ENCODE peak calls at places on chromosomes 13 and 19, in seven cellular contexts. T is H9, A is neuronal stem cell, M is H1, H is trophoblast cell, R is mesenchymal stem cell, I is IMR-90. L is an unnamed sample.

GRCh38 chr13:103277099-103277498 is 210.9 kb upstream of the SLC10A2 start:
- DNase-seq in A (no peak), I (no peak), M (no peak), T (no peak), R (no peak), H (no peak), L (no peak)

GRCh38 chr19:33048806-33049676 is 15.6 kb downstream of the RHPN2 start:
- DNase-seq in H (peak; percentile 78), R (no peak), T (no peak), A (no peak), I (peak; percentile 24), M (no peak), L (no peak)

GRCh38 chr13:79679334-79679733 is 198.4 kb downstream of the NDFIP2 start:
- DNase-seq in R (peak; percentile 71), A (peak; percentile 65), T (peak; percentile 72), I (peak; percentile 70), H (peak; percentile 67), M (peak; percentile 77), L (peak; percentile 84)

GRCh38 chr19:35044317-35045117 is 3.0 kb downstream of the HPN start:
- DNase-seq in A (peak; percentile 68), R (peak; percentile 51), I (peak; percentile 43), T (peak; percentile 75), H (peak; percentile 60), M (peak; percentile 95), L (peak; percentile 72)

GRCh38 chr19:35115538-35115951 is at the start of gene FXYD3:
- DNase-seq in H (no peak), M (no peak), R (no peak), A (no peak), T (no peak), I (no peak), L (no peak)

GRCh38 chr19:18672606-18673337 is 10.7 kb upstream of the CRTC1 start:
- DNase-seq in R (peak; percentile 38), M (no peak), H (no peak), A (no peak), I (peak; percentile 50), T (peak; percentile 63), L (peak; percentile 72)

GRCh38 chr19:46537136-46538097 is 41.8 kb upstream of the PNMA8B start:
- DNase-seq in A (no peak), R (peak; percentile 51), T (peak; percentile 68), I (peak; percentile 29), H (peak; percentile 38), M (peak; percentile 93), L (peak; percentile 52)

GRCh38 chr19:55667511-55667910 is 7.5 kb upstream of the EPN1 start:
- DNase-seq in I (no peak), R (no peak), H (no peak), A (no peak), T (no peak), M (no peak), L (no peak)

GRCh38 chr19:55208880-55209429 is 346 bp downstream of the PTPRH start:
- DNase-seq in R (no peak), H (no peak), T (peak; percentile 26), I (no peak), M (no peak), A (no peak), L (no peak)

GRCh38 chr13:100039740-100040139 is 49.2 kb upstream of the PCCA start:
- DNase-seq in M (no peak), I (peak; percentile 3), R (peak; percentile 21), T (no peak), A (no peak), H (no peak), L (no peak)

GRCh38 chr19:18204394-18205179 is 745 bp upstream of the RAB3A start:
- DNase-seq in A (peak; percentile 90), M (peak; percentile 85), H (peak; percentile 25), R (peak; percentile 77), T (no peak), I (no peak), L (peak; percentile 82)

GRCh38 chr19:41016488-41017071 is 25.5 kb downstream of the CYP2B6 start:
- DNase-seq in A (no peak), H (no peak), R (no peak), I (no peak), M (no peak), T (no peak), L (no peak)

GRCh38 chr13:48739346-48740037 is 85.8 kb downstream of the CYSLTR2 start:
- DNase-seq in A (no peak), H (no peak), M (no peak), R (peak; percentile 51), I (peak; percentile 47), T (no peak), L (no peak)

GRCh38 chr13:51887441-51887840 is 25.7 kb downstream of the CCDC70 start:
- DNase-seq in M (no peak), T (no peak), R (no peak), H (no peak), A (no peak), I (no peak), L (no peak)

GRCh38 chr13:98189841-98190505 is 12.9 kb upstream of the RNF113B start:
- DNase-seq in H (no peak), T (no peak), A (no peak), R (no peak), I (no peak), M (no peak), L (no peak)

GRCh38 chr19:15464394-15465385 is at the start of gene RASAL3:
- DNase-seq in A (no peak), H (no peak), R (no peak), M (no peak), T (peak; percentile 59), I (no peak), L (no peak)

GRCh38 chr13:113406321-113407102 is 42.6 kb upstream of the GRTP1 start:
- DNase-seq in I (no peak), M (no peak), T (peak; percentile 22), R (no peak), A (no peak), H (no peak), L (no peak)

GRCh38 chr19:10419200-10419645 is 1.1 kb upstream of the PDE4A start:
- DNase-seq in R (no peak), H (no peak), M (no peak), A (no peak), I (no peak), T (no peak), L (no peak)

GRCh38 chr13:26074706-26075105 is 22.9 kb upstream of the SHISA2 start:
- DNase-seq in H (peak; percentile 15), R (peak; percentile 15), T (no peak), I (peak; percentile 14), M (no peak), A (no peak), L (peak; percentile 20)

DNA sequence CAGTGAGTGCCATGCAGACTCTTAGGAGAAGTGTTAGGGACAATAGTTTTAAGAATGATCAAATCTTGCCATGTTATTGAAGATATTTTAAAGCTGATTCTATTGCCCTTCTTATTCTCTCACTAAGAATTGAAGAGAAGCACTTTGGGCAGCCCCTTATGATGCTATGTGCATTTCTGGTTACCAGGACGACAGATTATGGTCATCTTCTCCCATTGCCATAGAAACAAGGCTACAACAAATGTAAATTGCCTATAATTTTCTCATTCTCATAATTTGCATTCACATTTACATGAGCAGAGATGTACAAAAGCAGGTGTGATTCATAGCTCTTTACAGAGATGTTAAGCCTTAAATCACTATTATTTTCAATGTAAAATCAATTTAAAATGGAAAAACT is 137.2 kb upstream of the PCDH9 start:
- DNase-seq in H (no peak), R (no peak), I (no peak), M (no peak), A (no peak), T (no peak), L (peak; percentile 61)
- H3K18ac ChIP-seq in H (no peak overlapping the region), R (no peak overlapping the region), I (no peak overlapping the region), M (no peak overlapping the region), A (no peak overlapping the region), T (no peak overlapping the region), L (no peak overlapping the region)

GRCh38 chr13:19632915-19633339 is 532 bp upstream of the MPHOSPH8 start:
- DNase-seq in A (no peak), H (no peak), R (no peak), T (no peak), I (no peak), M (no peak), L (no peak)
- H3K18ac ChIP-seq in A (peak overlapping the region; percentile 72), H (peak overlapping the region; percentile 42), R (peak overlapping the region; percentile 91), T (no peak overlapping the region), I (peak overlapping the region; percentile 31), M (peak overlapping the region; percentile 56), L (no peak overlapping the region)

GRCh38 chr19:29396925-29397324 is 128.9 kb upstream of the VSTM2B start:
- DNase-seq in T (no peak), I (no peak), M (no peak), A (no peak), H (no peak), R (no peak), L (no peak)
- H3K18ac ChIP-seq in T (no peak overlapping the region), I (no peak overlapping the region), M (no peak overlapping the region), A (no peak overlapping the region), H (no peak overlapping the region), R (no peak overlapping the region), L (no peak overlapping the region)

DNA sequence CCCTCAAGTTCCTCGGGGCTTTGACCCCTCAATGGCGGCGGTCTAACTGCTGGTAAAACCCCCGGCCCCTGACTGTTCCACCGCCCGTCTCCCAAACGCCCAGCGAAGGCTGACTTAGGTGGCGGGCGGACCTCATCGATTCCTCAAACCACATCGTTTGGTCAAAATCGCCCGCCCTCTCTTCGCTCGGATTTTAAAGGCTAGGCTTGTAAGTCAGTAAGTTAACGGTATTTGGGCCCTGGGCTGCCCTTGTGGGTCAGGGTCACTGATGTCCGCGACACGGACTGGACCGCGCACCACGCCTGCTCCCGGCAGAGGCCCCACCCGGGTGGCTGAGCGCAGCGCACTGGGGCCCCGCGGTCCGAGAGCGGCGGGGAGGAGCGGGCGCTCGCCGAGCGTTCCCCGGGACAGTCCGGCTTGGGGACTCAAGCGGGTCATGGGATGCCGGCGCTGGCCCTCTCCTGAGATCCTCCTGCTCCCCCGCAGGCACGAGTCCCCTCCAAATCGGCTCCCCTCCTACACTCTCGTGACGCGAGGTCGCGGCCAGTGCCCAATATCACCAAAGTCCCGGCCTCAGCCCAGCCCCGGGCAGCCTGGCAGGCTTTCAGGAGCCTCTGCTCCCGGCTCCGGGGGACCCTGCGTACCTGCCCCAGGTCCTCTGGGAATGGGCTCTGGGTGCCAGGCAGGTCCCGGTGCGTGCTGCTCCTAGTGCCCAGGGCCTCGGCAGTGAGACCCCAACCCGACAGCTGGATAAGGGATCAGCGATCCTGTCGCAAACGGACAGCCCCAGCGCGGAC is 990 bp downstream of the FLT1 start:
- DNase-seq in A (peak; percentile 20), M (peak; percentile 72), T (no peak), I (no peak), H (no peak), R (peak; percentile 54), L (peak; percentile 59)
- H3K18ac ChIP-seq in A (peak overlapping the region; percentile 21), M (peak overlapping the region; percentile 17), T (no peak overlapping the region), I (no peak overlapping the region), H (no peak overlapping the region), R (no peak overlapping the region), L (peak overlapping the region; percentile 64)

DNA sequence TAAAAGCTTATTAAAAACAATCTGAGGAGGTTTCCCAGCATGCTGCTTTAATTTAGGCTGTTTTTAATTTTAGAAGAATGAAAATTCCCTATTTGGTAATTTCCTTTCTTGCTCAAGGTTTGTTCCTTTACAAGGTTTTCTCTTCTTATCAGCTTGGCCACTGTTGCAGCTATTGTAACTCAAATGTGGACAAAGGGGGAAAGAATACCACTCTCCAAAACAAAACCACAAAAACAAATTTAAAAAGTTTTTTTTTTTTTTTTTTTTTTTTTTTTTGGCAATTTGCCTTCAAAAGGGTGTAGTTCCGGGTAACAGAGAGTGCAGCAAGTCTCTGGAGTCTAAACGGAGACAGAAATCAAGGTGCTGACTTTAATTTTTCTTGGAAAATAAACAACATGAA is 306.4 kb upstream of the ARGLU1 start:
- DNase-seq in H (no peak), I (no peak), M (no peak), A (no peak), T (no peak), R (no peak), L (no peak)
- H3K18ac ChIP-seq in H (no peak overlapping the region), I (no peak overlapping the region), M (no peak overlapping the region), A (no peak overlapping the region), T (no peak overlapping the region), R (no peak overlapping the region), L (no peak overlapping the region)